ENCODE peak calls at places on chromosome 9, in ten cellular contexts. I is choroid plexus epithelial cell, W is OCI-LY7, R is WTC11, D is D721Med, C is RWPE1, S is B cell, G is heart right ventricle, J is lower leg skin, X is brain microvascular endothelial cell. B is an unnamed sample.

GRCh38 chr9:72363908-72364678 is 915 bp downstream of the ZFAND5 start:
- DNase-seq in W (peak), S (peak), R (peak), X (no peak), I (peak), G (peak), D (no peak), J (no peak), C (peak), B (peak)

GRCh38 chr9:126677188-126678084 is 63.7 kb downstream of the LMX1B start:
- DNase-seq in W (no peak), G (no peak), D (no peak), R (no peak), I (no peak), S (no peak), X (no peak), J (no peak), C (no peak), B (no peak)

GRCh38 chr9:3848445-3849114 is 322.8 kb upstream of the RFX3 start:
- DNase-seq in I (peak), J (peak), S (no peak), R (peak), C (no peak), G (no peak), D (no peak), X (no peak), W (no peak), B (peak)

GRCh38 chr9:21174671-21175070 is 8.2 kb upstream of the IFNA21 start:
- DNase-seq in C (peak), G (no peak), I (no peak), D (no peak), R (no peak), J (no peak), S (no peak), W (no peak), X (no peak), B (no peak)

GRCh38 chr9:112925058-112925641 is 34.5 kb upstream of the SLC46A2 start:
- DNase-seq in X (peak), D (no peak), G (no peak), S (peak), C (peak), J (no peak), W (no peak), I (peak), R (no peak), B (no peak)

GRCh38 chr9:136571525-136571924 is 25.7 kb upstream of the NOTCH1 start:
- DNase-seq in X (no peak), W (no peak), I (no peak), J (no peak), D (no peak), C (no peak), S (no peak), G (no peak), R (no peak), B (no peak)

GRCh38 chr9:21993893-21994525 is at the start of gene CDKN2A:
- DNase-seq in W (peak), R (peak), J (no peak), C (no peak), I (peak), X (no peak), G (no peak), S (peak), D (no peak), B (peak)

GRCh38 chr9:119289740-119290139 is 79.5 kb downstream of the BRINP1 start:
- DNase-seq in C (peak), R (peak), G (peak), S (peak), J (peak), I (peak), W (peak), X (peak), D (peak), B (peak)

GRCh38 chr9:130106860-130107848 is 53.4 kb downstream of the GPR107 start:
- DNase-seq in I (peak), S (peak), G (peak), J (peak), R (peak), W (peak), X (peak), D (no peak), C (peak), B (peak)

GRCh38 chr9:125593581-125593980 is 113.4 kb downstream of the MAPKAP1 start:
- DNase-seq in S (no peak), J (no peak), G (no peak), R (no peak), I (peak), X (no peak), W (no peak), C (peak), D (no peak), B (no peak)

GRCh38 chr9:128552744-128553221 is 396 bp downstream of the SPTAN1 start:
- DNase-seq in D (no peak), G (peak), S (no peak), W (peak), C (peak), R (peak), X (no peak), I (peak), J (peak), B (peak)

GRCh38 chr9:16816006-16816405 is 54.5 kb downstream of the BNC2 start:
- DNase-seq in D (no peak), R (no peak), I (no peak), S (no peak), C (no peak), G (no peak), X (no peak), J (no peak), W (no peak), B (no peak)

GRCh38 chr9:100919526-100919925 is 109.0 kb upstream of the PLPPR1 start:
- DNase-seq in D (no peak), S (no peak), C (no peak), G (no peak), R (no peak), I (no peak), W (no peak), J (no peak), X (no peak), B (no peak)

GRCh38 chr9:10112798-10113197 is 500.0 kb downstream of the PTPRD start:
- DNase-seq in S (no peak), D (no peak), G (peak), C (no peak), R (no peak), W (no peak), I (no peak), X (no peak), J (no peak), B (no peak)

GRCh38 chr9:100472725-100473261 is at the start of gene TMEFF1:
- DNase-seq in J (no peak), I (no peak), W (peak), R (peak), G (no peak), D (peak), C (peak), X (no peak), S (peak), B (peak)

GRCh38 chr9:76616780-76617179 is 147.5 kb upstream of the PCA3 start:
- DNase-seq in R (no peak), W (no peak), S (no peak), C (no peak), J (no peak), G (no peak), I (no peak), X (no peak), D (no peak), B (no peak)

GRCh38 chr9:104961701-104962359 is 33.9 kb upstream of the ABCA1 start:
- DNase-seq in I (no peak), G (no peak), C (peak), D (no peak), S (no peak), R (no peak), W (no peak), J (no peak), X (no peak), B (no peak)

GRCh38 chr9:14031761-14032279 is 282.1 kb downstream of the NFIB start:
- DNase-seq in D (no peak), G (no peak), S (no peak), J (no peak), X (peak), I (peak), R (no peak), W (no peak), C (no peak), B (no peak)

GRCh38 chr9:34540826-34541225 is 18.0 kb upstream of the ENHO start:
- DNase-seq in D (no peak), I (peak), C (peak), G (no peak), S (no peak), J (no peak), X (peak), W (no peak), R (no peak), B (no peak)

GRCh38 chr9:130426883-130427282 is 17.9 kb upstream of the ASS1 start:
- DNase-seq in W (no peak), I (peak), X (peak), S (no peak), R (no peak), J (no peak), C (peak), G (peak), D (no peak), B (no peak)

GRCh38 chr9:129586647-129587046 is 34.3 kb downstream of the C9orf50 start:
- DNase-seq in R (no peak), D (no peak), I (peak), X (no peak), W (no peak), G (no peak), J (no peak), S (no peak), C (no peak), B (no peak)

GRCh38 chr9:97518909-97519307 is 17.4 kb downstream of the TMOD1 start:
- DNase-seq in R (no peak), X (no peak), J (peak), C (peak), G (no peak), S (no peak), I (no peak), D (no peak), W (no peak), B (no peak)

GRCh38 chr9:101381833-101382342 is 2.9 kb downstream of the BAAT start:
- DNase-seq in R (no peak), C (no peak), I (no peak), G (no peak), W (no peak), D (no peak), X (no peak), J (no peak), S (no peak), B (no peak)

GRCh38 chr9:70602364-70603019 is 188.0 kb upstream of the KLF9 start:
- DNase-seq in I (peak), W (peak), X (peak), S (peak), J (peak), D (peak), R (peak), C (peak), G (peak), B (peak)

GRCh38 chr9:72424131-72424530 is 59.1 kb upstream of the ZFAND5 start:
- DNase-seq in W (no peak), G (no peak), X (no peak), S (no peak), D (no peak), C (no peak), I (no peak), J (no peak), R (no peak), B (no peak)

GRCh38 chr9:88923653-88924284 is 67.5 kb upstream of the S1PR3 start:
- DNase-seq in D (no peak), C (no peak), S (peak), W (no peak), R (no peak), X (no peak), I (no peak), G (no peak), J (no peak), B (no peak)

GRCh38 chr9:16985559-16986348 is 115.3 kb upstream of the BNC2 start:
- DNase-seq in X (peak), J (no peak), R (no peak), D (no peak), S (no peak), G (peak), W (no peak), C (no peak), I (peak), B (no peak)

GRCh38 chr9:126842977-126843799 is 17.3 kb upstream of the ZBTB34 start:
- DNase-seq in C (no peak), S (no peak), G (no peak), D (no peak), J (no peak), X (no peak), I (no peak), R (no peak), W (no peak), B (no peak)

GRCh38 chr9:14935099-14935710 is 25.0 kb upstream of the FREM1 start:
- DNase-seq in X (no peak), C (no peak), D (no peak), G (no peak), I (no peak), W (no peak), J (no peak), S (no peak), R (no peak), B (no peak)

GRCh38 chr9:91395553-91396470 is 27.8 kb downstream of the NFIL3 start:
- DNase-seq in R (no peak), C (peak), S (no peak), W (peak), D (no peak), I (peak), G (no peak), J (no peak), X (peak), B (no peak)

GRCh38 chr9:631596-631995 is 209.9 kb upstream of the DMRT1 start:
- DNase-seq in I (no peak), R (no peak), X (no peak), C (no peak), G (no peak), J (no peak), S (no peak), W (no peak), D (no peak), B (no peak)

GRCh38 chr9:23683476-23684095 is 142.5 kb downstream of the ELAVL2 start:
- DNase-seq in X (no peak), C (no peak), D (no peak), W (no peak), I (no peak), G (no peak), R (no peak), J (no peak), S (no peak), B (no peak)

GRCh38 chr9:7205806-7206205 is 448.0 kb downstream of the KDM4C start:
- DNase-seq in C (no peak), G (no peak), X (no peak), S (no peak), D (no peak), W (no peak), I (no peak), J (no peak), R (no peak), B (no peak)

GRCh38 chr9:84271887-84272556 is 68.5 kb downstream of the SLC28A3 start:
- DNase-seq in I (peak), C (no peak), W (no peak), S (no peak), X (no peak), R (no peak), G (no peak), J (no peak), D (no peak), B (no peak)

GRCh38 chr9:121277518-121278275 is 9.7 kb downstream of the GSN start:
- DNase-seq in C (no peak), W (no peak), R (no peak), S (no peak), I (peak), J (no peak), G (no peak), X (peak), D (no peak), B (no peak)

GRCh38 chr9:114499941-114500528 is 5.2 kb downstream of the WHRN start:
- DNase-seq in J (no peak), W (no peak), R (no peak), G (no peak), I (no peak), S (no peak), D (no peak), X (no peak), C (no peak), B (no peak)

DNA sequence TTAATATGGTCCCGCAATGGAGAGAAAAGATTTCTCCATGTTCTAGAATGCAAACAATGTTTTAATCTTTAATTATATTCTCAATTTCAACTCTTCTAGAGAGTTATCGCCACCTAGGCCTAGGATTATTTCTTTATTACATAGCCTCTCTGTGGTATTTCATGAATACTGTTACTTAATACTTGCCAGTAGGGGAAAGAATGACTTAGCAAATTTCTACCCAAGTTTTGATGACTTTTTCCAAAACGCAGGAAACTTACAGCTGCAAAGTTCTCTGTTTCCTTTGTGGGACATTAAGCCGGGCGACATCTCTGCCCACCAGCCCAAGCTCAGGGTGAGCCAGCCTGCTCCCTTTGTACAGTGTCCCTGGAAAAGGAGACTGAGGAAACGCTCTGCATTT is 73.8 kb downstream of the MED27 start:
- DNase-seq in R (no peak), G (no peak), X (no peak), C (no peak), S (no peak), J (no peak), D (no peak), I (peak), W (no peak), B (no peak)
- TF ChIP-seq CTCF in R (no peak), G (no peak), X (no peak), C (no peak), S (no peak), J (no peak), D (no peak), I (no peak), W (no peak), B (no peak)

GRCh38 chr9:35682083-35682482 is 7.6 kb downstream of the TPM2 start:
- DNase-seq in C (no peak), R (no peak), I (no peak), J (no peak), S (no peak), X (no peak), W (no peak), G (no peak), D (no peak), B (no peak)
- TF ChIP-seq CTCF in C (no peak), R (no peak), I (no peak), J (no peak), S (no peak), X (no peak), W (no peak), G (no peak), D (no peak), B (no peak)

GRCh38 chr9:116605904-116606341 is 81.2 kb upstream of the TRIM32 start:
- DNase-seq in C (no peak), G (peak), D (no peak), I (no peak), J (no peak), R (peak), S (no peak), X (no peak), W (no peak), B (no peak)
- TF ChIP-seq CTCF in C (no peak), G (no peak), D (no peak), I (no peak), J (no peak), R (no peak), S (no peak), X (no peak), W (no peak), B (no peak)

GRCh38 chr9:134267305-134268265 is 58.7 kb upstream of the RXRA start:
- DNase-seq in S (no peak), G (peak), X (no peak), D (no peak), W (no peak), R (peak), C (no peak), I (no peak), J (no peak), B (no peak)
- TF ChIP-seq CTCF in S (no peak), G (peak), X (no peak), D (peak), W (peak), R (no peak), C (no peak), I (peak), J (no peak), B (no peak)

B was measured in progenitor cell of endocrine pancreas.